ENCODE peak calls at places on chromosomes 3 and 15, in seven cellular contexts. B is activated T-helper 1 cell treated with anti-CD3 and anti-CD28 coated beads, Interleukin-2, amount 50 U/mL, for 16 hours; D is NCI-H774; G is NCI-H2171; U is NCI-H1694 treated with DMSO at 0.1 percent for 48 hours; H is NCI-H1092; A is COR-L47. T is an unnamed sample.

GRCh38 chr15:90495067-90495466 is 34.7 kb upstream of the CRTC3 start:
- DNase-seq in B (no peak), D (no peak), G (no peak), U (no peak), H (no peak), A (no peak), T (no peak)

GRCh38 chr3:194485876-194486539 is 794 bp downstream of the ATP13A3 start:
- DNase-seq in B (peak; percentile 17), D (no peak), G (no peak), U (no peak), H (no peak), A (peak; percentile 40), T (no peak)

GRCh38 chr15:96038650-96039049 is 291.9 kb upstream of the NR2F2 start:
- DNase-seq in B (no peak), D (no peak), G (no peak), U (no peak), H (no peak), A (no peak), T (no peak)

GRCh38 chr3:42704136-42704841 is 1.7 kb upstream of the HHATL start:
- DNase-seq in B (no peak), D (no peak), G (no peak), U (no peak), H (no peak), A (no peak), T (no peak)

GRCh38 chr3:73759290-73759689 is 134.5 kb upstream of the PDZRN3 start:
- DNase-seq in B (no peak), D (no peak), G (no peak), U (no peak), H (no peak), A (no peak), T (no peak)

GRCh38 chr15:41485226-41485625 is 8.4 kb upstream of the ITPKA start:
- DNase-seq in B (no peak), D (no peak), G (no peak), U (no peak), H (no peak), A (no peak), T (no peak)

GRCh38 chr15:58748040-58748786 is 1.3 kb downstream of the ADAM10 start:
- DNase-seq in B (no peak), D (no peak), G (no peak), U (no peak), H (no peak), A (no peak), T (no peak)

GRCh38 chr3:5136619-5137429 is 14.7 kb downstream of the ARL8B start:
- DNase-seq in B (no peak), D (no peak), G (no peak), U (no peak), H (no peak), A (no peak), T (peak; percentile 52)

GRCh38 chr3:46076606-46077005 is 49.3 kb upstream of the XCR1 start:
- DNase-seq in B (no peak), D (no peak), G (no peak), U (no peak), H (no peak), A (no peak), T (no peak)

GRCh38 chr3:193870376-193871092 is 265.4 kb upstream of the HES1 start:
- DNase-seq in B (no peak), D (no peak), G (no peak), U (no peak), H (no peak), A (no peak), T (no peak)

GRCh38 chr3:175107231-175107630 is 248.1 kb downstream of the NAALADL2 start:
- DNase-seq in B (no peak), D (no peak), G (no peak), U (no peak), H (no peak), A (no peak), T (no peak)

GRCh38 chr3:177589921-177590336 is 392.6 kb upstream of the TBL1XR1 start:
- DNase-seq in B (no peak), D (peak; percentile 50), G (no peak), U (no peak), H (no peak), A (peak; percentile 89), T (no peak)

T was measured in GM19239.